ENCODE peak calls at places on chromosomes 11 and 22, in seven cellular contexts. R is activated CD8-positive, alpha-beta memory T cell treated with anti-CD3 and anti-CD28 coated beads for 1 hour; H is bronchial epithelial cell; X is HT1080; J is activated CD4-positive, alpha-beta T cell treated with anti-CD3 and anti-CD28 coated beads, Interleukin-2, amount 50 U/mL, for 1 hour; T is lung; C is EH. I is an unnamed sample.

GRCh38 chr11:57476883-57477506 is 16.7 kb downstream of the RTN4RL2 start:
- DNase-seq in R (no peak), H (no peak), X (no peak), J (no peak), T (no peak), C (peak; percentile 71), I (peak; percentile 69)

GRCh38 chr11:70233511-70233919 is 30.4 kb downstream of the FADD start:
- DNase-seq in R (no peak), H (peak; percentile 100), X (peak; percentile 96), J (no peak), T (no peak), C (peak; percentile 86), I (peak; percentile 96)

GRCh38 chr11:1691027-1691877 is 5.7 kb upstream of the KRTAP5-6 start:
- DNase-seq in R (no peak), H (no peak), X (no peak), J (no peak), T (no peak), C (no peak), I (no peak)

GRCh38 chr11:73808052-73808451 is 20.4 kb downstream of the MRPL48 start:
- DNase-seq in R (no peak), H (no peak), X (no peak), J (no peak), T (no peak), C (no peak), I (no peak)

GRCh38 chr11:119094816-119095065 is 6.9 kb downstream of the DPAGT1 start:
- DNase-seq in R (no peak), H (peak; percentile 59), X (no peak), J (peak; percentile 48), T (no peak), C (peak; percentile 88), I (peak; percentile 78)

GRCh38 chr11:112361396-112361795 is 100.7 kb upstream of the PLET1 start:
- DNase-seq in R (no peak), H (no peak), X (no peak), J (no peak), T (no peak), C (no peak), I (no peak)

GRCh38 chr11:72295471-72295870 is 51.5 kb upstream of the PHOX2A start:
- DNase-seq in R (no peak), H (no peak), X (no peak), J (no peak), T (no peak), C (no peak), I (no peak)

GRCh38 chr11:72250661-72251465 is 6.9 kb upstream of the PHOX2A start:
- DNase-seq in R (no peak), H (no peak), X (no peak), J (no peak), T (no peak), C (no peak), I (no peak)

GRCh38 chr11:62449451-62449851 is 30.6 kb downstream of the SCGB1A1 start:
- DNase-seq in R (no peak), H (peak; percentile 10), X (peak; percentile 60), J (no peak), T (no peak), C (no peak), I (no peak)

GRCh38 chr11:117828641-117829368 is 4.3 kb upstream of the FXYD2 start:
- DNase-seq in R (peak; percentile 84), H (peak; percentile 69), X (peak; percentile 90), J (peak; percentile 77), T (no peak), C (peak; percentile 32), I (peak; percentile 63)

GRCh38 chr22:39301108-39301507 is 18.3 kb downstream of the RPL3 start:
- DNase-seq in R (no peak), H (no peak), X (no peak), J (no peak), T (no peak), C (no peak), I (no peak)

GRCh38 chr11:12270215-12270797 is 107.1 kb upstream of the PARVA start:
- DNase-seq in R (no peak), H (no peak), X (no peak), J (no peak), T (no peak), C (peak; percentile 41), I (no peak)

GRCh38 chr11:18633256-18634139 is 644 bp downstream of the SPTY2D1 start:
- DNase-seq in R (no peak), H (no peak), X (no peak), J (no peak), T (no peak), C (peak; percentile 58), I (peak; percentile 34)

GRCh38 chr11:45366839-45367238 is 80.7 kb upstream of the SYT13 start:
- DNase-seq in R (no peak), H (no peak), X (no peak), J (no peak), T (no peak), C (no peak), I (no peak)

GRCh38 chr22:22881116-22882032 is 6.2 kb upstream of the IGLL5 start:
- DNase-seq in R (no peak), H (no peak), X (no peak), J (no peak), T (no peak), C (no peak), I (no peak)

GRCh38 chr22:20125201-20126174 is 6.1 kb upstream of the ZDHHC8 start:
- DNase-seq in R (no peak), H (no peak), X (no peak), J (no peak), T (no peak), C (no peak), I (no peak)

GRCh38 chr11:118715837-118716260 is 36.4 kb upstream of the TREH start:
- DNase-seq in R (no peak), H (peak; percentile 30), X (no peak), J (no peak), T (no peak), C (no peak), I (no peak)

GRCh38 chr11:55714982-55715888 is 53.2 kb downstream of the OR4C6 start:
- DNase-seq in R (no peak), H (no peak), X (peak; percentile 39), J (no peak), T (no peak), C (no peak), I (peak; percentile 0)

GRCh38 chr11:45805305-45806071 is 539 bp downstream of the SLC35C1 start:
- DNase-seq in R (no peak), H (peak; percentile 33), X (peak; percentile 36), J (no peak), T (peak; percentile 54), C (peak; percentile 86), I (peak; percentile 85)

GRCh38 chr22:28864878-28865596 is 18.3 kb upstream of the ZNRF3 start:
- DNase-seq in R (no peak), H (no peak), X (no peak), J (no peak), T (peak; percentile 57), C (no peak), I (no peak)

GRCh38 chr22:17079572-17079971 is 5.2 kb upstream of the IL17RA start:
- DNase-seq in R (no peak), H (no peak), X (no peak), J (no peak), T (no peak), C (no peak), I (no peak)

GRCh38 chr11:10719616-10720015 is 26.1 kb upstream of the IRAG1 start:
- DNase-seq in R (no peak), H (no peak), X (no peak), J (no peak), T (no peak), C (no peak), I (no peak)

GRCh38 chr11:124465368-124465767 is 19.9 kb upstream of the OR8B8 start:
- DNase-seq in R (no peak), H (no peak), X (no peak), J (no peak), T (no peak), C (no peak), I (no peak)

GRCh38 chr11:353315-353857 is 15.9 kb upstream of the B4GALNT4 start:
- DNase-seq in R (no peak), H (peak; percentile 32), X (peak; percentile 37), J (no peak), T (peak; percentile 56), C (peak; percentile 83), I (peak; percentile 38)

GRCh38 chr11:848988-849824 is 6.6 kb downstream of the TSPAN4 start:
- DNase-seq in R (no peak), H (no peak), X (no peak), J (no peak), T (no peak), C (no peak), I (no peak)

GRCh38 chr11:55357560-55358184 is 10.1 kb upstream of the OR4A15 start:
- DNase-seq in R (no peak), H (peak; percentile 1), X (peak; percentile 50), J (no peak), T (no peak), C (no peak), I (no peak)

GRCh38 chr11:71407356-71407755 is 40.8 kb downstream of the DHCR7 start:
- DNase-seq in R (no peak), H (no peak), X (no peak), J (no peak), T (no peak), C (no peak), I (no peak)

GRCh38 chr11:93905384-93905783 is 55.0 kb upstream of the VSTM5 start:
- DNase-seq in R (no peak), H (peak; percentile 31), X (peak; percentile 87), J (no peak), T (no peak), C (peak; percentile 96), I (peak; percentile 78)

GRCh38 chr22:26587991-26588613 is 1.8 kb downstream of the TPST2 start:
- DNase-seq in R (no peak), H (no peak), X (no peak), J (no peak), T (no peak), C (peak; percentile 80), I (no peak)

GRCh38 chr11:9315078-9315688 is 790 bp upstream of the TMEM41B start:
- DNase-seq in R (no peak), H (no peak), X (peak; percentile 82), J (no peak), T (no peak), C (peak; percentile 18), I (peak; percentile 25)

GRCh38 chr11:117239295-117239694 is 6.8 kb downstream of the RNF214 start:
- DNase-seq in R (no peak), H (peak; percentile 81), X (peak; percentile 95), J (no peak), T (no peak), C (peak; percentile 98), I (peak; percentile 98)

I was measured in ELR.